ENCODE peak calls at places on chromosomes 1 and 21, in five cellular contexts. N, B, P, Y and H are unnamed samples.

GRCh38 chr1:201570886-201571624 is 32.1 kb downstream of the NAV1 start:
- DNase-seq in N (no peak), P (no peak), B (no peak), Y (no peak), H (no peak)

GRCh38 chr21:45053561-45053960 is 20.8 kb upstream of the ADARB1 start:
- DNase-seq in N (no peak), P (no peak), Y (no peak), B (no peak), H (no peak)

GRCh38 chr1:153612755-153613331 is at the start of gene S100A16:
- DNase-seq in B (no peak), Y (peak; percentile 88), P (no peak), N (peak; percentile 56), H (peak; percentile 17)

GRCh38 chr1:92327794-92328193 is 28.9 kb downstream of the RPAP2 start:
- DNase-seq in P (no peak), B (no peak), Y (no peak), N (no peak), H (no peak)

GRCh38 chr1:43564617-43565348 is 34.1 kb downstream of the PTPRF start:
- DNase-seq in Y (no peak), P (no peak), N (no peak), B (no peak), H (no peak)

GRCh38 chr1:25541889-25542658 is 1.3 kb upstream of the LDLRAP1 start:
- DNase-seq in P (no peak), N (no peak), B (no peak), Y (no peak), H (no peak)

GRCh38 chr1:177556163-177556562 is 385.4 kb downstream of the BRINP2 start:
- DNase-seq in Y (no peak), P (no peak), B (no peak), N (no peak), H (no peak)

GRCh38 chr1:183958958-183959357 is 78.6 kb downstream of the COLGALT2 start:
- DNase-seq in Y (no peak), P (no peak), B (no peak), N (peak; percentile 67), H (no peak)

GRCh38 chr1:185775505-185775904 is 41.3 kb downstream of the HMCN1 start:
- DNase-seq in P (no peak), N (no peak), Y (no peak), B (peak; percentile 49), H (no peak)

GRCh38 chr1:10325521-10325920 is 73.3 kb upstream of the PGD start:
- DNase-seq in P (no peak), B (no peak), N (no peak), Y (no peak), H (no peak)

GRCh38 chr1:15224259-15224869 is 22.7 kb upstream of the FHAD1 start:
- DNase-seq in B (no peak), P (peak; percentile 31), Y (no peak), N (no peak), H (no peak)

GRCh38 chr1:193014354-193014753 is 44.8 kb downstream of the UCHL5 start:
- DNase-seq in Y (no peak), P (no peak), N (no peak), B (no peak), H (no peak)

GRCh38 chr1:26364956-26365355 is 7.6 kb downstream of the ZNF683 start:
- DNase-seq in B (no peak), P (no peak), N (no peak), Y (no peak), H (no peak)

GRCh38 chr1:110173466-110174117 is 23.3 kb downstream of the SLC6A17 start:
- DNase-seq in B (no peak), Y (no peak), N (no peak), P (no peak), H (no peak)

GRCh38 chr1:32702599-32703478 is at the start of gene SYNC:
- DNase-seq in B (peak; percentile 58), Y (peak; percentile 45), P (no peak), N (peak; percentile 41), H (peak; percentile 51)

GRCh38 chr1:186183970-186184628 is 191.0 kb downstream of the TPR start:
- DNase-seq in N (no peak), Y (no peak), B (no peak), P (peak; percentile 31), H (no peak)

GRCh38 chr21:44520326-44521300 is 19.4 kb downstream of the KRTAP10-1 start:
- DNase-seq in B (no peak), P (no peak), N (no peak), Y (no peak), H (no peak)

GRCh38 chr1:201503397-201504176 is 3.3 kb downstream of the CSRP1 start:
- DNase-seq in N (no peak), B (peak; percentile 37), Y (peak; percentile 72), P (no peak), H (no peak)

GRCh38 chr1:94646151-94646643 is 104.6 kb upstream of the F3 start:
- DNase-seq in P (no peak), N (no peak), Y (peak; percentile 54), B (no peak), H (no peak)

GRCh38 chr21:44757731-44758130 is 43.9 kb downstream of the UBE2G2 start:
- DNase-seq in N (no peak), P (no peak), B (no peak), Y (no peak), H (no peak)

GRCh38 chr1:38858833-38859560 is 575 bp downstream of the RRAGC start:
- DNase-seq in B (no peak), Y (peak; percentile 43), N (peak; percentile 30), P (peak; percentile 80), H (peak; percentile 51)

GRCh38 chr1:229070168-229070567 is 200.7 kb upstream of the RAB4A start:
- DNase-seq in P (no peak), B (no peak), N (peak; percentile 60), Y (peak; percentile 73), H (no peak)

GRCh38 chr1:51569284-51570062 is 47.4 kb upstream of the OSBPL9 start:
- DNase-seq in B (no peak), P (peak; percentile 91), Y (peak; percentile 78), N (no peak), H (no peak)

GRCh38 chr1:39063775-39064174 is 37.6 kb downstream of the NDUFS5 start:
- DNase-seq in N (no peak), P (no peak), B (no peak), Y (no peak), H (no peak)

GRCh38 chr1:59434336-59434735 is 137.4 kb downstream of the FGGY start:
- DNase-seq in N (no peak), P (no peak), B (no peak), Y (no peak), H (no peak)

GRCh38 chr1:246591504-246591903 is 25.2 kb downstream of the CNST start:
- DNase-seq in P (peak; percentile 87), B (no peak), Y (no peak), N (no peak), H (peak; percentile 77)

GRCh38 chr1:60695633-60696032 is 386.7 kb upstream of the NFIA start:
- DNase-seq in P (no peak), Y (no peak), N (no peak), B (no peak), H (no peak)

GRCh38 chr1:59013276-59013927 is 229.6 kb upstream of the JUN start:
- DNase-seq in Y (no peak), B (peak; percentile 56), N (peak; percentile 52), P (peak; percentile 75), H (peak; percentile 30)

GRCh38 chr1:30188329-30188728 is 535.1 kb downstream of the MATN1 start:
- DNase-seq in P (no peak), N (peak; percentile 0), B (no peak), Y (no peak), H (no peak)

GRCh38 chr1:30189818-30190480 is 533.4 kb downstream of the MATN1 start:
- DNase-seq in P (no peak), N (peak; percentile 0), B (no peak), Y (no peak), H (no peak)

GRCh38 chr1:30191154-30191702 is 532.2 kb downstream of the MATN1 start:
- DNase-seq in P (peak; percentile 17), Y (no peak), N (peak; percentile 39), B (no peak), H (no peak)

GRCh38 chr1:30188999-30189398 is 534.4 kb downstream of the MATN1 start:
- DNase-seq in P (no peak), B (no peak), N (peak; percentile 0), Y (no peak), H (no peak)

DNA sequence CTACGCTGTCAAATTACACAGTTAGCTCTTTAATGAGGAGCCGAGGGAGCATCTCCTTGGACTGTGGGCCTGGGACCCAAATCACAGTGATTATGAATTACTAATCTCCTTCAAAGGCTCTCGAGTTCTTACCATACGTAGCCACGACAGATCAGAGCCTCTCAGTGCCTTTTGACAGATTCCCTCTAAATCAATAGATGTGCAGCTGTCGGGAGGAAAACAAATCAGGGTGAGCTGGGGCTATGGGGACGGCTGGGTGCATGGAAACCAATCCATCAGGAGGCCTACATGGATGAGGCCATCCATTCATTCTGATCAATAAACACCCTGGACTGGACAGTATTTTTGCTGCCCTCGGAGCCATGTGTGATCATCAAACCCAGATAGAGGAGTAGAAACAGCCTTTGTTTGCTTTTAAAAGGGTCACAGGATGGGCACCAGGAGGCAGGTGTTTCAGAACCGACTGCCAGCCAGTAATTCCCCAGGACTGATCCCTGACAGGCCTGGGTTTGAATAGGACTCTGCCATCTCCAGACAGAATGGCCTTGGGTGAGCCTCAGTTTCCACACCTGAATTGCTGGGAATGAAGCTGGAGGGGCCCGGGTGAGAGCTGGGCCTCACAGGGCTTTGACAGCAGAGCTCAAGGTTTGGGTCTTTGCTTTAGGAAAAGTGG is 532.8 kb downstream of the MATN1 start:
- DNase-seq in N (no peak), Y (no peak), P (no peak), B (no peak), H (no peak)
- TF ChIP-seq CTCF in N (no peak), Y (no peak), P (no peak), B (no peak), H (no peak)

GRCh38 chr1:18246543-18246942 is 138.9 kb downstream of the IGSF21 start:
- DNase-seq in P (no peak), B (no peak), Y (peak; percentile 13), N (no peak), H (no peak)
- TF ChIP-seq CTCF in P (peak; percentile 19), B (peak; percentile 16), Y (no peak), N (no peak), H (no peak)

GRCh38 chr1:87674791-87675190 is 346.1 kb downstream of the LMO4 start:
- DNase-seq in B (no peak), P (no peak), N (no peak), Y (no peak), H (no peak)

GRCh38 chr1:87669671-87670070 is 341.0 kb downstream of the LMO4 start:
- DNase-seq in Y (no peak), B (no peak), P (no peak), N (no peak), H (no peak)

GRCh38 chr1:87678221-87678715 is 349.6 kb downstream of the LMO4 start:
- DNase-seq in B (no peak), Y (no peak), N (no peak), P (no peak), H (no peak)

GRCh38 chr1:87673748-87674147 is 345.1 kb downstream of the LMO4 start:
- DNase-seq in Y (no peak), N (no peak), B (no peak), P (no peak), H (no peak)
- TF ChIP-seq CTCF in Y (no peak), N (no peak), B (peak; percentile 21), P (no peak), H (peak; percentile 11)

DNA sequence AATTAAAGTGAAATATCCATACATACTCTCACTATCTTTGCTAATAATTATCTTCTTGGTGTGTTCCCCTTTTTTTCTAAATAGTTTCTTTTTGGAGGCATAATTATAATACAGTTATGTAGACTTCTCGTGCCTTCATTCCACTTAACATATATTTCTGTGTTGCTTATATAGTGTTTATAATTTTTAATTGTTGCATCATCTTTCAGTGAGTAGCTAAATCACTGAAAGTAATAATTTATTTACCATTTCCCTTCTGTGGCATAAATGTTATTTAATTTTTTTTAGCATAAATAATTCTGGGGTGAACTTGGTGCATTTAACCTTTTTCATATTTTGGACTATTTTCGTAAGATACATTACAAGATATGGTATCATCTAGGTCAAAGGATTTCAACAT is 38.3 kb downstream of the SMAP2 start:
- DNase-seq in P (no peak), N (no peak), B (no peak), Y (no peak), H (no peak)
- TF ChIP-seq CTCF in P (no peak), N (no peak), B (no peak), Y (no peak), H (no peak)